ENCODE peak calls at places on chromosomes 16 and 17, in nine cellular contexts. D is HuH-7.5; J is stimulated activated naive B cell treated with anti-CD40 and anti-IgM and Interleukin-4, amounts not matched to agents 10 μg/mL and 1 μg/mL and 100 μg/mL, for 72 hours; V is HTR-8/SVneo; U is NCI-H187; E is GM12865; S is AG04450; F is astrocyte of the hippocampus; O is activated CD8-positive, alpha-beta T cell treated with anti-CD3 and anti-CD28 coated beads, Interleukin-2, amount 10 ng/mL, durations not matched to agents 7 days and 5 days. Z is an unnamed sample.

GRCh38 chr16:143456-143855 is 5.0 kb upstream of the NPRL3 start:
- DNase-seq in D (no peak), J (no peak), V (no peak), U (no peak), E (no peak), S (no peak), F (peak; percentile 46), O (no peak), Z (no peak)

GRCh38 chr17:29590979-29591736 is 1.7 kb upstream of the GIT1 start:
- DNase-seq in D (peak; percentile 80), J (no peak), V (peak; percentile 80), U (no peak), E (peak; percentile 46), S (no peak), F (peak; percentile 81), O (peak; percentile 49), Z (no peak)

GRCh38 chr17:66353937-66354401 is 51.6 kb downstream of the PRKCA start:
- DNase-seq in D (no peak), J (no peak), V (no peak), U (no peak), E (no peak), S (peak; percentile 10), F (peak; percentile 47), O (no peak), Z (peak; percentile 14)

GRCh38 chr17:56499799-56500388 is 93.6 kb upstream of the NOG start:
- DNase-seq in D (peak; percentile 11), J (no peak), V (no peak), U (no peak), E (peak; percentile 38), S (no peak), F (peak; percentile 32), O (no peak), Z (peak; percentile 6)

GRCh38 chr16:50035468-50035992 is 10.5 kb downstream of the CNEP1R1 start:
- DNase-seq in D (no peak), J (no peak), V (no peak), U (no peak), E (no peak), S (no peak), F (no peak), O (no peak), Z (no peak)

GRCh38 chr16:10308305-10309193 is 77.3 kb upstream of the ATF7IP2 start:
- DNase-seq in D (no peak), J (no peak), V (no peak), U (no peak), E (peak; percentile 22), S (no peak), F (no peak), O (no peak), Z (no peak)

GRCh38 chr16:50602531-50603205 is 54.5 kb downstream of the NKD1 start:
- DNase-seq in D (no peak), J (no peak), V (no peak), U (no peak), E (no peak), S (no peak), F (no peak), O (no peak), Z (no peak)

GRCh38 chr17:8707591-8708453 is 36.8 kb downstream of the CCDC42 start:
- DNase-seq in D (no peak), J (no peak), V (no peak), U (no peak), E (no peak), S (no peak), F (no peak), O (no peak), Z (no peak)